ENCODE peak calls at places on chromosomes 4 and X, in five cellular contexts. One of them, this sample, is unnamed.

GRCh38 chr4:22238742-22239141 is 277.1 kb downstream of the ADGRA3 start:
- DNase-seq in GF-D8: no peak
- DNase-seq in smooth muscle cell of the brain vasculature: no peak
- DNase-seq in Daoy: no peak
- DNase-seq in RPMI8226: no peak
- DNase-seq in this sample: no peak

GRCh38 chr4:1136028-1136427 is 22.7 kb upstream of the RNF212 start:
- DNase-seq in GF-D8: no peak
- DNase-seq in smooth muscle cell of the brain vasculature: no peak
- DNase-seq in Daoy: no peak
- DNase-seq in RPMI8226: peak; percentile 90
- DNase-seq in this sample: no peak

GRCh38 chr4:56731857-56732256 is 50.8 kb upstream of the HOPX start:
- DNase-seq in GF-D8: no peak
- DNase-seq in smooth muscle cell of the brain vasculature: no peak
- DNase-seq in Daoy: no peak
- DNase-seq in RPMI8226: no peak
- DNase-seq in this sample: no peak

GRCh38 chr4:151409470-151410313 is 716 bp downstream of the FHIP1A start:
- DNase-seq in GF-D8: no peak
- DNase-seq in smooth muscle cell of the brain vasculature: no peak
- DNase-seq in Daoy: peak; percentile 8
- DNase-seq in RPMI8226: no peak
- DNase-seq in this sample: no peak

GRCh38 chrX:22196151-22196550 is 76.6 kb upstream of the CBLL2 start:
- DNase-seq in GF-D8: no peak
- DNase-seq in smooth muscle cell of the brain vasculature: no peak
- DNase-seq in Daoy: no peak
- DNase-seq in RPMI8226: no peak
- DNase-seq in this sample: no peak

GRCh38 chr4:96739101-96739500 is 899.2 kb downstream of the PDHA2 start:
- DNase-seq in GF-D8: no peak
- DNase-seq in smooth muscle cell of the brain vasculature: no peak
- DNase-seq in Daoy: no peak
- DNase-seq in RPMI8226: no peak
- DNase-seq in this sample: no peak

GRCh38 chr4:10664408-10664807 is 20.2 kb downstream of the CLNK start:
- DNase-seq in GF-D8: no peak
- DNase-seq in smooth muscle cell of the brain vasculature: peak; percentile 88
- DNase-seq in Daoy: peak; percentile 53
- DNase-seq in RPMI8226: no peak
- DNase-seq in this sample: peak; percentile 87

GRCh38 chr4:138702471-138702870 is 313.1 kb upstream of the NOCT start:
- DNase-seq in GF-D8: no peak
- DNase-seq in smooth muscle cell of the brain vasculature: no peak
- DNase-seq in Daoy: no peak
- DNase-seq in RPMI8226: no peak
- DNase-seq in this sample: no peak

GRCh38 chr4:85963231-85963630 is 396.6 kb downstream of the MAPK10 start:
- DNase-seq in GF-D8: no peak
- DNase-seq in smooth muscle cell of the brain vasculature: no peak
- DNase-seq in Daoy: no peak
- DNase-seq in RPMI8226: no peak
- DNase-seq in this sample: no peak

GRCh38 chr4:75557696-75558095 is 1.8 kb downstream of the ODAPH start:
- DNase-seq in GF-D8: no peak
- DNase-seq in smooth muscle cell of the brain vasculature: no peak
- DNase-seq in Daoy: no peak
- DNase-seq in RPMI8226: no peak
- DNase-seq in this sample: no peak

This sample was measured in MG63.